ENCODE peak calls at places on chromosomes 6 and 20, in nine cellular contexts. N is ovary, D is progenitor cell of endocrine pancreas, L is spleen, F is GM13976, U is GM10248, G is glomerular endothelial cell, Y is body of pancreas, V is HAP-1. J is an unnamed sample.

GRCh38 chr20:53706511-53707031 is 112.9 kb upstream of the ZNF217 start:
- DNase-seq in N (no peak), D (no peak), L (no peak), F (peak), U (peak), G (no peak), Y (no peak), V (peak), J (no peak)

GRCh38 chr20:52060794-52061714 is 130.5 kb downstream of the ZFP64 start:
- DNase-seq in N (no peak), D (peak), L (no peak), F (no peak), U (no peak), G (peak), Y (no peak), V (peak), J (peak)

GRCh38 chr20:49668181-49668877 is 45.3 kb downstream of the B4GALT5 start:
- DNase-seq in N (no peak), D (no peak), L (peak), F (peak), U (peak), G (no peak), Y (peak), V (peak), J (no peak)

GRCh38 chr6:36098920-36099647 is 31.2 kb upstream of the MAPK13 start:
- DNase-seq in N (no peak), D (no peak), L (no peak), F (no peak), U (no peak), G (no peak), Y (no peak), V (no peak), J (no peak)

GRCh38 chr20:2756056-2756611 is 44.3 kb downstream of the CPXM1 start:
- DNase-seq in N (no peak), D (no peak), L (peak), F (peak), U (peak), G (no peak), Y (no peak), V (peak), J (no peak)

GRCh38 chr6:75326557-75327258 is 42.1 kb upstream of the TMEM30A start:
- DNase-seq in N (no peak), D (no peak), L (no peak), F (no peak), U (no peak), G (no peak), Y (no peak), V (no peak), J (no peak)

GRCh38 chr20:62827323-62828050 is 10.6 kb downstream of the COL9A3 start:
- DNase-seq in N (no peak), D (no peak), L (no peak), F (no peak), U (no peak), G (no peak), Y (peak), V (no peak), J (no peak)

GRCh38 chr6:110946498-110946897 is 12.0 kb upstream of the GTF3C6 start:
- DNase-seq in N (no peak), D (no peak), L (no peak), F (no peak), U (no peak), G (no peak), Y (no peak), V (no peak), J (no peak)

GRCh38 chr20:17795003-17795402 is 95.2 kb downstream of the BANF2 start:
- DNase-seq in N (no peak), D (no peak), L (no peak), F (no peak), U (no peak), G (no peak), Y (no peak), V (no peak), J (no peak)

GRCh38 chr6:100119261-100119660 is 125.2 kb upstream of the MCHR2 start:
- DNase-seq in N (no peak), D (no peak), L (no peak), F (no peak), U (no peak), G (no peak), Y (no peak), V (no peak), J (no peak)

GRCh38 chr6:134352786-134353480 is 35.0 kb upstream of the SGK1 start:
- DNase-seq in N (no peak), D (no peak), L (no peak), F (no peak), U (no peak), G (no peak), Y (no peak), V (no peak), J (no peak)

GRCh38 chr20:47561175-47561574 is 59.5 kb downstream of the NCOA3 start:
- DNase-seq in N (no peak), D (no peak), L (no peak), F (no peak), U (no peak), G (no peak), Y (no peak), V (no peak), J (no peak)

GRCh38 chr6:73340048-73340447 is 14.0 kb downstream of the DPPA5 start:
- DNase-seq in N (no peak), D (no peak), L (no peak), F (no peak), U (no peak), G (no peak), Y (no peak), V (no peak), J (no peak)

GRCh38 chr6:111602481-111603404 is 2.9 kb downstream of the TRAF3IP2 start:
- DNase-seq in N (peak), D (no peak), L (no peak), F (no peak), U (no peak), G (no peak), Y (peak), V (peak), J (no peak)

GRCh38 chr6:20652691-20653479 is 118.6 kb downstream of the CDKAL1 start:
- DNase-seq in N (no peak), D (no peak), L (no peak), F (no peak), U (no peak), G (peak), Y (no peak), V (no peak), J (peak)

GRCh38 chr6:41653642-41654432 is 15.6 kb downstream of the MDFI start:
- DNase-seq in N (no peak), D (no peak), L (peak), F (no peak), U (no peak), G (no peak), Y (no peak), V (no peak), J (no peak)

GRCh38 chr6:136656121-136656520 is 105.9 kb upstream of the MAP7 start:
- DNase-seq in N (no peak), D (no peak), L (no peak), F (no peak), U (no peak), G (no peak), Y (no peak), V (no peak), J (no peak)

GRCh38 chr6:104949206-104949605 is 7.7 kb upstream of the LIN28B start:
- DNase-seq in N (no peak), D (no peak), L (no peak), F (no peak), U (no peak), G (no peak), Y (no peak), V (no peak), J (no peak)

GRCh38 chr6:1614767-1615650 is 5.3 kb downstream of the FOXC1 start:
- DNase-seq in N (no peak), D (no peak), L (no peak), F (no peak), U (no peak), G (no peak), Y (no peak), V (no peak), J (no peak)

GRCh38 chr20:50762435-50763201 is 31.2 kb downstream of the PARD6B start:
- DNase-seq in N (peak), D (no peak), L (no peak), F (no peak), U (no peak), G (no peak), Y (peak), V (no peak), J (no peak)

GRCh38 chr6:38997128-38997761 is 51.3 kb upstream of the GLP1R start:
- DNase-seq in N (no peak), D (peak), L (no peak), F (no peak), U (peak), G (no peak), Y (peak), V (peak), J (no peak)

GRCh38 chr6:129936329-129937165 is 75.4 kb upstream of the TMEM244 start:
- DNase-seq in N (no peak), D (no peak), L (no peak), F (no peak), U (no peak), G (peak), Y (peak), V (peak), J (no peak)

GRCh38 chr6:131061041-131061770 is 1.8 kb downstream of the EPB41L2 start:
- DNase-seq in N (no peak), D (no peak), L (no peak), F (peak), U (no peak), G (no peak), Y (no peak), V (peak), J (no peak)

GRCh38 chr6:127436578-127437110 is 22.5 kb downstream of the KIAA0408 start:
- DNase-seq in N (no peak), D (no peak), L (no peak), F (no peak), U (no peak), G (no peak), Y (no peak), V (no peak), J (no peak)

GRCh38 chr6:106913676-106914280 is 60.8 kb downstream of the CD24 start:
- DNase-seq in N (no peak), D (no peak), L (no peak), F (peak), U (peak), G (no peak), Y (no peak), V (no peak), J (no peak)

GRCh38 chr6:140208286-140208685 is 833.8 kb upstream of the CITED2 start:
- DNase-seq in N (no peak), D (no peak), L (no peak), F (no peak), U (no peak), G (no peak), Y (no peak), V (no peak), J (no peak)

GRCh38 chr20:49964964-49965780 is 17.6 kb upstream of the SNAI1 start:
- DNase-seq in N (no peak), D (peak), L (peak), F (peak), U (peak), G (no peak), Y (no peak), V (peak), J (no peak)

GRCh38 chr6:52994031-52994788 is 874 bp downstream of the GSTA4 start:
- DNase-seq in N (peak), D (no peak), L (no peak), F (no peak), U (no peak), G (no peak), Y (no peak), V (peak), J (no peak)

GRCh38 chr6:1636971-1637871 is 27.5 kb downstream of the FOXC1 start:
- DNase-seq in N (no peak), D (no peak), L (no peak), F (no peak), U (no peak), G (no peak), Y (peak), V (no peak), J (no peak)

GRCh38 chr20:56627122-56628014 is 1.7 kb upstream of the TFAP2C start:
- DNase-seq in N (no peak), D (no peak), L (no peak), F (no peak), U (no peak), G (no peak), Y (no peak), V (peak), J (no peak)

GRCh38 chr6:106080106-106081095 is 5.7 kb upstream of the PRDM1 start:
- DNase-seq in N (no peak), D (no peak), L (no peak), F (no peak), U (no peak), G (no peak), Y (no peak), V (no peak), J (no peak)

GRCh38 chr20:20664795-20665194 is 47.6 kb downstream of the RALGAPA2 start:
- DNase-seq in N (no peak), D (no peak), L (no peak), F (peak), U (peak), G (peak), Y (no peak), V (peak), J (peak)

GRCh38 chr6:79117752-79118151 is 39.7 kb upstream of the PHIP start:
- DNase-seq in N (no peak), D (no peak), L (no peak), F (no peak), U (no peak), G (no peak), Y (no peak), V (no peak), J (no peak)

GRCh38 chr20:19832875-19833274 is 74.8 kb downstream of the RIN2 start:
- DNase-seq in N (no peak), D (no peak), L (no peak), F (no peak), U (no peak), G (no peak), Y (no peak), V (no peak), J (no peak)

GRCh38 chr6:2791124-2792050 is 26.2 kb downstream of the WRNIP1 start:
- DNase-seq in N (peak), D (peak), L (no peak), F (peak), U (peak), G (peak), Y (peak), V (peak), J (peak)

GRCh38 chr6:89509719-89510339 is 76.9 kb downstream of the ANKRD6 start:
- DNase-seq in N (no peak), D (no peak), L (no peak), F (no peak), U (no peak), G (no peak), Y (peak), V (no peak), J (no peak)